ENCODE peak calls at places on chromosomes 4 and X, in six cellular contexts. One of them, this sample, is unnamed.
A peak's percentile ranks its signal among the peaks of the same experiment; 100 is the strongest.

GRCh38 chrX:9148626-9149385 is 114.9 kb upstream of the FAM9B start:
- DNase-seq in WTC11: peak; percentile 18
- DNase-seq in choroid plexus epithelial cell: peak; percentile 77
- DNase-seq in endodermal cell: peak; percentile 86
- DNase-seq in bronchial epithelial cell: peak; percentile 10
- DNase-seq in right lobe of liver: no peak
- DNase-seq in this sample: no peak

GRCh38 chr4:156293657-156294297 is 340.1 kb upstream of the CTSO start:
- DNase-seq in WTC11: no peak
- DNase-seq in choroid plexus epithelial cell: peak; percentile 96
- DNase-seq in endodermal cell: no peak
- DNase-seq in bronchial epithelial cell: peak; percentile 92
- DNase-seq in right lobe of liver: no peak
- DNase-seq in this sample: no peak

GRCh38 chrX:103793541-103793932 is 16.9 kb downstream of the PLP1 start:
- DNase-seq in WTC11: no peak
- DNase-seq in choroid plexus epithelial cell: no peak
- DNase-seq in endodermal cell: no peak
- DNase-seq in bronchial epithelial cell: no peak
- DNase-seq in right lobe of liver: no peak
- DNase-seq in this sample: no peak

GRCh38 chr4:140976768-140977167 is 156.5 kb downstream of the RNF150 start:
- DNase-seq in WTC11: no peak
- DNase-seq in choroid plexus epithelial cell: no peak
- DNase-seq in endodermal cell: no peak
- DNase-seq in bronchial epithelial cell: no peak
- DNase-seq in right lobe of liver: no peak
- DNase-seq in this sample: no peak

GRCh38 chr4:21655100-21655499 is 293.5 kb downstream of the KCNIP4 start:
- DNase-seq in WTC11: no peak
- DNase-seq in choroid plexus epithelial cell: no peak
- DNase-seq in endodermal cell: no peak
- DNase-seq in bronchial epithelial cell: no peak
- DNase-seq in right lobe of liver: no peak
- DNase-seq in this sample: no peak

GRCh38 chr4:14334166-14334565 is 668.1 kb upstream of the CPEB2 start:
- DNase-seq in WTC11: no peak
- DNase-seq in choroid plexus epithelial cell: no peak
- DNase-seq in endodermal cell: no peak
- DNase-seq in bronchial epithelial cell: no peak
- DNase-seq in right lobe of liver: no peak
- DNase-seq in this sample: no peak

GRCh38 chr4:128346054-128346716 is 58.6 kb upstream of the PGRMC2 start:
- DNase-seq in WTC11: no peak
- DNase-seq in choroid plexus epithelial cell: peak; percentile 91
- DNase-seq in endodermal cell: no peak
- DNase-seq in bronchial epithelial cell: no peak
- DNase-seq in right lobe of liver: no peak
- DNase-seq in this sample: no peak

GRCh38 chr4:124958812-124959211 is 246.3 kb upstream of the ANKRD50 start:
- DNase-seq in WTC11: no peak
- DNase-seq in choroid plexus epithelial cell: peak; percentile 44
- DNase-seq in endodermal cell: no peak
- DNase-seq in bronchial epithelial cell: peak; percentile 25
- DNase-seq in right lobe of liver: no peak
- DNase-seq in this sample: no peak

GRCh38 chrX:72576161-72576896 is 3.7 kb upstream of the HDAC8 start:
- DNase-seq in WTC11: no peak
- DNase-seq in choroid plexus epithelial cell: peak; percentile 79
- DNase-seq in endodermal cell: no peak
- DNase-seq in bronchial epithelial cell: peak; percentile 81
- DNase-seq in right lobe of liver: no peak
- DNase-seq in this sample: no peak

GRCh38 chrX:95117556-95117955 is 1443.5 kb downstream of the FAM133A start:
- DNase-seq in WTC11: no peak
- DNase-seq in choroid plexus epithelial cell: no peak
- DNase-seq in endodermal cell: no peak
- DNase-seq in bronchial epithelial cell: peak; percentile 73
- DNase-seq in right lobe of liver: no peak
- DNase-seq in this sample: no peak

GRCh38 chrX:48697182-48697727 is 721 bp downstream of the SUV39H1 start:
- DNase-seq in WTC11: no peak
- DNase-seq in choroid plexus epithelial cell: no peak
- DNase-seq in endodermal cell: peak; percentile 60
- DNase-seq in bronchial epithelial cell: no peak
- DNase-seq in right lobe of liver: no peak
- DNase-seq in this sample: no peak

GRCh38 chr4:81573817-81574216 is 102.1 kb upstream of the RASGEF1B start:
- DNase-seq in WTC11: no peak
- DNase-seq in choroid plexus epithelial cell: no peak
- DNase-seq in endodermal cell: no peak
- DNase-seq in bronchial epithelial cell: no peak
- DNase-seq in right lobe of liver: no peak
- DNase-seq in this sample: no peak

GRCh38 chr4:122539861-122540465 is 80.9 kb downstream of the IL21 start:
- DNase-seq in WTC11: no peak
- DNase-seq in choroid plexus epithelial cell: no peak
- DNase-seq in endodermal cell: no peak
- DNase-seq in bronchial epithelial cell: peak; percentile 82
- DNase-seq in right lobe of liver: no peak
- DNase-seq in this sample: no peak

GRCh38 chrX:152632445-152633097 is 5.1 kb upstream of the GABRQ start:
- DNase-seq in WTC11: peak; percentile 62
- DNase-seq in choroid plexus epithelial cell: peak; percentile 59
- DNase-seq in endodermal cell: peak; percentile 87
- DNase-seq in bronchial epithelial cell: peak; percentile 21
- DNase-seq in right lobe of liver: peak; percentile 50
- DNase-seq in this sample: no peak

GRCh38 chr4:181524455-181524854 is 718.7 kb upstream of the TENM3 start:
- DNase-seq in WTC11: no peak
- DNase-seq in choroid plexus epithelial cell: no peak
- DNase-seq in endodermal cell: no peak
- DNase-seq in bronchial epithelial cell: no peak
- DNase-seq in right lobe of liver: no peak
- DNase-seq in this sample: no peak

GRCh38 chr4:66575024-66575696 is 904.9 kb upstream of the EPHA5 start:
- DNase-seq in WTC11: no peak
- DNase-seq in choroid plexus epithelial cell: peak; percentile 79
- DNase-seq in endodermal cell: no peak
- DNase-seq in bronchial epithelial cell: peak; percentile 73
- DNase-seq in right lobe of liver: peak; percentile 20
- DNase-seq in this sample: no peak

GRCh38 chr4:168304744-168305459 is 13.7 kb downstream of the DDX60 start:
- DNase-seq in WTC11: no peak
- DNase-seq in choroid plexus epithelial cell: peak; percentile 21
- DNase-seq in endodermal cell: no peak
- DNase-seq in bronchial epithelial cell: peak; percentile 100
- DNase-seq in right lobe of liver: no peak
- DNase-seq in this sample: no peak

GRCh38 chrX:19616959-19617358 is 101.7 kb upstream of the MAP3K15 start:
- DNase-seq in WTC11: no peak
- DNase-seq in choroid plexus epithelial cell: peak; percentile 8
- DNase-seq in endodermal cell: no peak
- DNase-seq in bronchial epithelial cell: no peak
- DNase-seq in right lobe of liver: no peak
- DNase-seq in this sample: no peak

GRCh38 chr4:132792305-132792704 is 356.8 kb upstream of the PCDH10 start:
- DNase-seq in WTC11: no peak
- DNase-seq in choroid plexus epithelial cell: no peak
- DNase-seq in endodermal cell: no peak
- DNase-seq in bronchial epithelial cell: no peak
- DNase-seq in right lobe of liver: no peak
- DNase-seq in this sample: no peak

GRCh38 chr4:102553982-102554381 is 52.8 kb downstream of the NFKB1 start:
- DNase-seq in WTC11: no peak
- DNase-seq in choroid plexus epithelial cell: peak; percentile 34
- DNase-seq in endodermal cell: no peak
- DNase-seq in bronchial epithelial cell: no peak
- DNase-seq in right lobe of liver: no peak
- DNase-seq in this sample: no peak

GRCh38 chrX:108000751-108001150 is 18.6 kb upstream of the TEX13B start:
- DNase-seq in WTC11: no peak
- DNase-seq in choroid plexus epithelial cell: peak; percentile 11
- DNase-seq in endodermal cell: no peak
- DNase-seq in bronchial epithelial cell: peak; percentile 88
- DNase-seq in right lobe of liver: no peak
- DNase-seq in this sample: no peak

GRCh38 chrX:126824596-126824995 is 5.1 kb downstream of the PRR32 start:
- DNase-seq in WTC11: no peak
- DNase-seq in choroid plexus epithelial cell: no peak
- DNase-seq in endodermal cell: no peak
- DNase-seq in bronchial epithelial cell: no peak
- DNase-seq in right lobe of liver: no peak
- DNase-seq in this sample: no peak

GRCh38 chrX:132622130-132622529 is 133.3 kb upstream of the MBNL3 start:
- DNase-seq in WTC11: no peak
- DNase-seq in choroid plexus epithelial cell: peak; percentile 22
- DNase-seq in endodermal cell: peak; percentile 44
- DNase-seq in bronchial epithelial cell: peak; percentile 51
- DNase-seq in right lobe of liver: no peak
- DNase-seq in this sample: no peak

GRCh38 chrX:71212536-71212935 is 10.5 kb upstream of the GJB1 start:
- DNase-seq in WTC11: no peak
- DNase-seq in choroid plexus epithelial cell: no peak
- DNase-seq in endodermal cell: no peak
- DNase-seq in bronchial epithelial cell: no peak
- DNase-seq in right lobe of liver: no peak
- DNase-seq in this sample: no peak

GRCh38 chrX:150476183-150476699 is 92.2 kb upstream of the MTM1 start:
- DNase-seq in WTC11: no peak
- DNase-seq in choroid plexus epithelial cell: peak; percentile 48
- DNase-seq in endodermal cell: no peak
- DNase-seq in bronchial epithelial cell: no peak
- DNase-seq in right lobe of liver: no peak
- DNase-seq in this sample: no peak

GRCh38 chrX:150477364-150477763 is 91.1 kb upstream of the MTM1 start:
- DNase-seq in WTC11: no peak
- DNase-seq in choroid plexus epithelial cell: no peak
- DNase-seq in endodermal cell: no peak
- DNase-seq in bronchial epithelial cell: no peak
- DNase-seq in right lobe of liver: no peak
- DNase-seq in this sample: no peak

GRCh38 chrX:150473371-150473770 is 95.0 kb upstream of the MTM1 start:
- DNase-seq in WTC11: no peak
- DNase-seq in choroid plexus epithelial cell: no peak
- DNase-seq in endodermal cell: no peak
- DNase-seq in bronchial epithelial cell: no peak
- DNase-seq in right lobe of liver: no peak
- DNase-seq in this sample: no peak

GRCh38 chrX:150478496-150479492 is 89.6 kb upstream of the MTM1 start:
- DNase-seq in WTC11: no peak
- DNase-seq in choroid plexus epithelial cell: no peak
- DNase-seq in endodermal cell: no peak
- DNase-seq in bronchial epithelial cell: no peak
- DNase-seq in right lobe of liver: no peak
- DNase-seq in this sample: no peak

GRCh38 chrX:150475466-150475865 is 93.0 kb upstream of the MTM1 start:
- DNase-seq in WTC11: no peak
- DNase-seq in choroid plexus epithelial cell: peak; percentile 8
- DNase-seq in endodermal cell: no peak
- DNase-seq in bronchial epithelial cell: no peak
- DNase-seq in right lobe of liver: no peak
- DNase-seq in this sample: no peak
- TF ChIP-seq CTCF in WTC11: no peak
- TF ChIP-seq CTCF in choroid plexus epithelial cell: no peak
- TF ChIP-seq CTCF in endodermal cell: no peak
- TF ChIP-seq CTCF in bronchial epithelial cell: no peak
- TF ChIP-seq CTCF in right lobe of liver: no peak
- TF ChIP-seq CTCF in this sample: no peak

DNA sequence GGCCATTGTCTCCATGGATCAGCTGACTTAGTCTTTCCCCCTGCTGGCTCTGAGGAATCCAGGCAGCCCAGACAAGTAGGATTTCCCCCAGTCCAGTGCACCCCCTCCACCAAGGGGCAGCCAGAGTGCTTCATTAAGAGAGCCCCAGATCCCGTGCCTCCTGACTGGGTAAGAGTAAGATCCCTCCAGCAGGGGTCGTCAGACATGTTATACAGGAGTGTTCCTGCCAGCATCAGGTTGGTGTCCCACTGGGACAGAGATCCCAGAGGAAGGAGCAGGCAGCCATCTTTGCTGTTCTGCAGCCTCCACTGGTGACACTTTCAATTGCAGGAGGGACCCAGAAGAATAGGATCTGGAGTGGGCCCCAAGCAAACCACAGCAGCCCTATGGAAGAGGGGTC is 29.0 kb upstream of the INPP4B start:
- DNase-seq in WTC11: peak; percentile 36
- DNase-seq in choroid plexus epithelial cell: no peak
- DNase-seq in endodermal cell: peak; percentile 82
- DNase-seq in bronchial epithelial cell: no peak
- DNase-seq in right lobe of liver: no peak
- DNase-seq in this sample: no peak
- TF ChIP-seq CTCF in WTC11: no peak
- TF ChIP-seq CTCF in choroid plexus epithelial cell: no peak
- TF ChIP-seq CTCF in endodermal cell: peak; percentile 54
- TF ChIP-seq CTCF in bronchial epithelial cell: no peak
- TF ChIP-seq CTCF in right lobe of liver: no peak
- TF ChIP-seq CTCF in this sample: no peak

GRCh38 chrX:41868392-41868977 is 54.9 kb downstream of the CASK start:
- DNase-seq in WTC11: no peak
- DNase-seq in choroid plexus epithelial cell: no peak
- DNase-seq in endodermal cell: no peak
- DNase-seq in bronchial epithelial cell: no peak
- DNase-seq in right lobe of liver: no peak
- DNase-seq in this sample: no peak
- TF ChIP-seq CTCF in WTC11: no peak
- TF ChIP-seq CTCF in choroid plexus epithelial cell: no peak
- TF ChIP-seq CTCF in endodermal cell: no peak
- TF ChIP-seq CTCF in bronchial epithelial cell: no peak
- TF ChIP-seq CTCF in right lobe of liver: no peak
- TF ChIP-seq CTCF in this sample: no peak

DNA sequence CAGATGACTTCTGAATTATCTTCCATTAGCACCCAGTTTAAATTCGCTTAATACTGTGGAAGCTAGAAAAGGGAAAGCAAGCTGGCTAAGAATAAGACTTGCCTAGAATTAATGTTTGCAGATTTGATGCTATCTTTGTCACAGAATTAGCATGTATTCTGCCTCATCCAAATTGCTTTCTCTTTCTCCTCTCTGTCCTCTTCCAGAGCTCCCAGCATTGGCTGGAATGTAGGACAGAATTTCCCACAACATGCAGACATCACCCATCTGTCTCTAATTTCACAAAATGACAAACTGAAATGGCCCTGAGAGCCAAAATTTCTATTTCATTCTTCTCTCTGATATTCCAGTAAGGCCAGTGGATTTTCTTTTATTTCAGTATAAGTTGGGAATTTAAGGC is 188.9 kb downstream of the RCHY1 start:
- DNase-seq in WTC11: no peak
- DNase-seq in choroid plexus epithelial cell: no peak
- DNase-seq in endodermal cell: no peak
- DNase-seq in bronchial epithelial cell: no peak
- DNase-seq in right lobe of liver: no peak
- DNase-seq in this sample: no peak
- TF ChIP-seq CTCF in WTC11: no peak
- TF ChIP-seq CTCF in choroid plexus epithelial cell: no peak
- TF ChIP-seq CTCF in endodermal cell: no peak
- TF ChIP-seq CTCF in bronchial epithelial cell: no peak
- TF ChIP-seq CTCF in right lobe of liver: no peak
- TF ChIP-seq CTCF in this sample: no peak

GRCh38 chr4:94892051-94892450 is 134.3 kb downstream of the BMPR1B start:
- DNase-seq in WTC11: no peak
- DNase-seq in choroid plexus epithelial cell: peak; percentile 32
- DNase-seq in endodermal cell: no peak
- DNase-seq in bronchial epithelial cell: no peak
- DNase-seq in right lobe of liver: no peak
- DNase-seq in this sample: no peak
- TF ChIP-seq CTCF in WTC11: no peak
- TF ChIP-seq CTCF in choroid plexus epithelial cell: no peak
- TF ChIP-seq CTCF in endodermal cell: peak; percentile 29
- TF ChIP-seq CTCF in bronchial epithelial cell: no peak
- TF ChIP-seq CTCF in right lobe of liver: no peak
- TF ChIP-seq CTCF in this sample: no peak

GRCh38 chr4:20394471-20394870 is 142.8 kb downstream of the SLIT2 start:
- DNase-seq in WTC11: no peak
- DNase-seq in choroid plexus epithelial cell: no peak
- DNase-seq in endodermal cell: no peak
- DNase-seq in bronchial epithelial cell: no peak
- DNase-seq in right lobe of liver: no peak
- DNase-seq in this sample: no peak
- TF ChIP-seq CTCF in WTC11: no peak
- TF ChIP-seq CTCF in choroid plexus epithelial cell: no peak
- TF ChIP-seq CTCF in endodermal cell: no peak
- TF ChIP-seq CTCF in bronchial epithelial cell: no peak
- TF ChIP-seq CTCF in right lobe of liver: no peak
- TF ChIP-seq CTCF in this sample: no peak

This sample was measured in mucosa of descending colon.